ENCODE peak calls at places on chromosomes 12 and 14, in four cellular contexts. P is tibial artery, R is GM10248, N is endodermal cell. Z is an unnamed sample.

GRCh38 chr12:21694660-21695059 is 37.0 kb upstream of the LDHB start:
- DNase-seq in R (no peak), P (no peak), N (no peak), Z (no peak)

GRCh38 chr12:49888461-49889151 is 15.1 kb downstream of the FAIM2 start:
- DNase-seq in N (peak), P (no peak), R (no peak), Z (no peak)

GRCh38 chr14:96362071-96362964 is 823 bp downstream of the ATG2B start:
- DNase-seq in R (peak), N (peak), P (peak), Z (peak)

GRCh38 chr14:63773504-63773903 is 45.6 kb upstream of the SGPP1 start:
- DNase-seq in N (no peak), P (no peak), R (no peak), Z (no peak)

GRCh38 chr14:80546056-80546854 is 335.0 kb upstream of the DIO2 start:
- DNase-seq in R (no peak), N (no peak), P (no peak), Z (no peak)

GRCh38 chr14:96130391-96130790 is 74.2 kb upstream of the BDKRB2 start:
- DNase-seq in P (no peak), N (no peak), R (no peak), Z (no peak)

GRCh38 chr12:51323317-51323960 is 535 bp downstream of the BIN2 start:
- DNase-seq in P (no peak), R (no peak), N (no peak), Z (peak)

GRCh38 chr12:46555379-46555778 is 182.8 kb upstream of the SLC38A2 start:
- DNase-seq in P (no peak), N (no peak), R (no peak), Z (no peak)

GRCh38 chr12:133120385-133121191 is 9.5 kb downstream of the ZNF891 start:
- DNase-seq in R (no peak), N (no peak), P (no peak), Z (no peak)

GRCh38 chr12:77202457-77203060 is 137.2 kb upstream of the E2F7 start:
- DNase-seq in R (no peak), P (no peak), N (no peak), Z (no peak)

GRCh38 chr12:120879102-120879501 is 25.1 kb downstream of the SPPL3 start:
- DNase-seq in R (no peak), P (no peak), N (no peak), Z (no peak)

GRCh38 chr14:101622251-101623076 is 61.2 kb downstream of the DIO3 start:
- DNase-seq in R (no peak), P (no peak), N (no peak), Z (no peak)

GRCh38 chr14:36647827-36648753 is 13.6 kb upstream of the PAX9 start:
- DNase-seq in P (no peak), N (peak), R (peak), Z (no peak)

GRCh38 chr12:51771008-51771407 is 77.5 kb downstream of the FIGNL2 start:
- DNase-seq in P (no peak), R (no peak), N (no peak), Z (no peak)

GRCh38 chr12:119088917-119089667 is 89.6 kb upstream of the HSPB8 start:
- DNase-seq in R (no peak), P (no peak), N (peak), Z (no peak)

GRCh38 chr12:131242741-131243496 is 289.2 kb downstream of the ADGRD1 start:
- DNase-seq in P (no peak), N (peak), R (no peak), Z (no peak)

GRCh38 chr12:68468036-68468435 is 135.9 kb upstream of the MDM1 start:
- DNase-seq in N (no peak), R (no peak), P (no peak), Z (no peak)

GRCh38 chr12:131869871-131870418 is 24.5 kb upstream of the ULK1 start:
- DNase-seq in R (no peak), P (no peak), N (no peak), Z (no peak)

GRCh38 chr12:128445728-128446127 is 178.8 kb downstream of the TMEM132C start:
- DNase-seq in N (no peak), R (no peak), P (no peak), Z (no peak)

GRCh38 chr12:91877022-91877421 is 268.6 kb downstream of the BTG1 start:
- DNase-seq in N (peak), P (peak), R (peak), Z (peak)

GRCh38 chr12:113622410-113622809 is 150.7 kb upstream of the LHX5 start:
- DNase-seq in R (no peak), N (peak), P (no peak), Z (no peak)

GRCh38 chr14:71300474-71301359 is 393.5 kb downstream of the PCNX1 start:
- DNase-seq in P (no peak), R (no peak), N (no peak), Z (no peak)

GRCh38 chr12:63922446-63922845 is 77.9 kb downstream of the SRGAP1 start:
- DNase-seq in P (no peak), R (no peak), N (no peak), Z (no peak)

GRCh38 chr14:66514206-66514605 is 6.3 kb downstream of the GPHN start:
- DNase-seq in R (no peak), N (no peak), P (no peak), Z (no peak)

GRCh38 chr12:41264281-41264680 is 76.2 kb downstream of the PDZRN4 start:
- DNase-seq in N (no peak), P (no peak), R (peak), Z (no peak)

GRCh38 chr14:30227871-30228270 is 300.2 kb upstream of the PRKD1 start:
- DNase-seq in N (no peak), P (peak), R (no peak), Z (no peak)

GRCh38 chr12:113725557-113725876 is 240.6 kb downstream of the RBM19 start:
- DNase-seq in R (no peak), P (no peak), N (no peak), Z (no peak)

GRCh38 chr14:31880935-31881334 is 196.2 kb upstream of the ARHGAP5 start:
- DNase-seq in R (no peak), P (no peak), N (no peak), Z (no peak)

GRCh38 chr12:86712425-86712843 is 456.2 kb upstream of the MGAT4C start:
- DNase-seq in N (no peak), R (no peak), P (no peak), Z (no peak)

GRCh38 chr14:56119221-56119967 is 1.2 kb downstream of the PELI2 start:
- DNase-seq in R (peak), P (peak), N (peak), Z (peak)

GRCh38 chr12:113058553-113058952 is 2.0 kb downstream of the DTX1 start:
- DNase-seq in R (no peak), N (no peak), P (no peak), Z (peak)

GRCh38 chr12:92080390-92081285 is 65.0 kb downstream of the BTG1 start:
- DNase-seq in N (no peak), P (no peak), R (no peak), Z (peak)

GRCh38 chr12:66255737-66256136 is 46.6 kb upstream of the HELB start:
- DNase-seq in N (no peak), P (no peak), R (no peak), Z (no peak)

GRCh38 chr14:36510874-36511273 is 9.2 kb downstream of the NKX2-1 start:
- DNase-seq in N (no peak), R (no peak), P (no peak), Z (no peak)

GRCh38 chr12:132825089-132825488 is 3.6 kb downstream of the GOLGA3 start:
- DNase-seq in R (no peak), N (no peak), P (no peak), Z (no peak)

GRCh38 chr12:120241561-120242274 is 23.8 kb downstream of the PXN start:
- DNase-seq in R (no peak), N (no peak), P (no peak), Z (no peak)

GRCh38 chr12:94458882-94459772 is 540 bp downstream of the CEP83 start:
- DNase-seq in P (no peak), R (peak), N (no peak), Z (peak)

GRCh38 chr12:6772331-6772695 is at the start of gene LAG3:
- DNase-seq in N (peak), R (peak), P (no peak), Z (peak)
- TF ChIP-seq CTCF in N (no peak), R (no peak), P (no peak), Z (no peak)

GRCh38 chr14:74018704-74019407 is at the start of the genes BBOF1 and ENTPD5:
- DNase-seq in R (peak), N (peak), P (peak), Z (peak)
- TF ChIP-seq CTCF in R (no peak), N (no peak), P (peak), Z (no peak)

DNA sequence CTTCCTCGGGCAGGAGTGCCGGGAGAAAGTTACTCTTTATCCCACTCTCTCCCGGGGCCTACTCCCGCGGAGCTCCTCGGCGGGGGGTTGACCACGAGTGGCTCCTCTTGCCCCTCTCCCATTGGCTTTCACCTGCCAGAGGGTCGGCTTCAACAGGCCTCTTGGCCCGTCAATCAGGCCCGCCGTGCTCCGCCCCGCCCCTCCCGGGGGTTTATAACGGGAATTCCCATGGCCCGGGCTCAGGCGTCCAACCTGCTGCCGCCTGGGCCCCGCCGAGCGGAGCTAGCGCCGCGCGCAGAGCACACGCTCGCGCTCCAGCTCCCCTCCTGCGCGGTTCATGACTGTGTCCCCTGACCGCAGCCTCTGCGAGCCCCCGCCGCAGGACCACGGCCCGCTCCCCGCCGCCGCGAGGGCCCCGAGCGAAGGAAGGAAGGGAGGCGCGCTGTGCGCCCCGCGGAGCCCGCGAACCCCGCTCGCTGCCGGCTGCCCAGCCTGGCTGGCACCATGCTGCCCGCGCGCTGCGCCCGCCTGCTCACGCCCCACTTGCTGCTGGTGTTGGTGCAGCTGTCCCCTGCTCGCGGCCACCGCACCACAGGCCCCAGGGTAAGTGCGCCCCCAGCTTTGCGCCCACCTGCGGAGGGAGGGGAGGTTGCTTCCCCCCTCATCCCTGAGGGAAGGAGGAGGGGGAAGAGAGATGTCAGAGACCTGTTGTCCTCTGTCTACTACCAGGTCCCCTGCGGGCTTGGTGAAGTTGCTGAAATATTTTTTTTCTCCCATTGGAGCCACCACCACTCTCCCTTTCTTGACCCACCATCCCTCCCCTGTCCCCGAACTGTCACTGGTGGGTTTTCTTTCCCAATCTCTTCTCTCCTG is at the start of gene SMOC1:
- DNase-seq in P (peak), R (peak), N (peak), Z (peak)
- TF ChIP-seq CTCF in P (no peak), R (no peak), N (no peak), Z (no peak)

DNA sequence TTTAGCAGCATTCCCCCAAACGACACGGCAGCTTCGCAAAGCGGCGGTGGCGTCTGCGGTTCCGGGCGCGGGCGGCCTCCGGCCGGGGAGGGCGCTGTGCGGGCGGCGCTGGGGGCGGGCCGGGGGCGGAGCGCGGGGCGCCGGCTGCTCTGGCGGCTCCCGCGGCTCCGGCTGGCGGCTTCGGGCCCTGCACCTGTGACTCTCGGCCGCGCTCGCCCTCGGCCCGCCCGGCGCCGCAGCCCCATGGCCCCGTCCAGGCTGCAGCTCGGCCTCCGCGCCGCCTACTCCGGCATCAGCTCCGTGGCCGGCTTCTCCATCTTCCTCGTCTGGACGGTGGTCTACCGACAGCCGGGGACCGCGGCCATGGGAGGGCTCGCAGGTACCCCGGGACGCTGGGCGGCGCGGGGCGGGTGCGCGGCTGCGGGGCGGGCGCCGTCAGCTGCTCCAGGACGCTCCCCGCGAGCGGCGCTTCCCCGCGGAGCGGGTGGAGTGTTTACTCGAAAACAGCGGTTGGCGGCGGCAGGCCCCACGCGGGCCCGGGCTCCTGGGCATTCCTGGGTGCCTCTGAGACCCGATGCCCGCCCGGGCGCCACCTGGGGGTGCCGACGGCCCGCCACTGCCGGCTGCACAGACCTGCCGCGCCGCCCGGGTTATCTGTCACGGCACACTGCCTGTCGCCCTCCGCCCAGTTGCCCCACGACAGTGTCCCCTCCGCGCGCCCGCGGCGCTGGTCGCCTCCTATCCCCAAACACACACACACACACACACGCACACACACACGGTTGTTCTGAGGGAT is at the start of gene SLC48A1:
- DNase-seq in R (peak), N (peak), P (no peak), Z (peak)
- TF ChIP-seq CTCF in R (peak), N (peak), P (peak), Z (peak)

DNA sequence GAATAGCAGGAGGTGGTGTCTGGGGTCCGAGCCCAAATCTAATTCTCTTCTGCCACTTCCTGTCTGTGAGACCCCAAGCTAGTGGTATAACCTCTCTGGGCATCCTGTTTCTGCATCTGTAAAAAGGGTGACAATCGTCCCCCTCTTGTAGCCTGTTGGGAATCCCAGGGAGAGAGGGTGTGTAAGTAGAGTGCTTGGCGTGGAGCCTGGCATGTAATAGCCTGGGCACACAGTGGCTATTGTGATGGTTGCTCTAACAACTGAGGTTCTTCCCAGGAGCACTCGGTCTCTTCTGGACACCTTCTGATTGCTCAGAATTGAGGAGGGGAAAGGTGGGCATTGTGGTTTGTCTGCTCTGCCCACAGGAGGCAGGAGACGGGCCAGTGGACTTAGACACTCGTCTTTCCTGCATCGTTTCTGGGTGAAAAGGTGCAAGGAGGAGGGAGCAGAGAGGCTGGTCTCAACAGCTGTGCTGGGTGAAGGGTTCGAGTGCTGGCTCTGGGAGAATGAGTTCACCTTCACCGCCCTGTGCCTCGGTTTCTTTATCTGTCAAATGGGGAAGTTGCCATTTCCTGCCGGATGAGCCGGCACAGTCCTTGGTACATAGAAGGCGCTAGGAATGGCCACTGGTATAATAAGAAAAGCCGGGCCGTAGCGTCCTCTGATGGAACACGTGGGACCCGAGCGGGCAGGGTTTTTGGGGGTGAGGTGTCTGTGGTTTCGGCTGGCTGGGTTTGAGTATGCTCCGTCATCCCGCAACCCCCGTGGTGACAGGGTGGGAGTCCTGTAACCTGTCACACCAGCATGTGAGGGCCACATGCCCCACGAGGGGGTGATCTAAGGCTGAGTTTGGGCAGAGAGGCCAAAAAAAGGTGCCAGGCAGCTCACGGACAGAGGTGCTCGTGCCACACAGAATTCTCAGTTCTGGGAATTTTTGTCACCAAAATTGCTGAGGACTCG is 7.2 kb downstream of the BCL7A start:
- DNase-seq in P (no peak), N (no peak), R (peak), Z (peak)
- TF ChIP-seq CTCF in P (no peak), N (no peak), R (peak), Z (no peak)

GRCh38 chr12:98227162-98227561 is 288.2 kb upstream of the TMPO start:
- DNase-seq in R (no peak), N (peak), P (no peak), Z (no peak)
- TF ChIP-seq CTCF in R (no peak), N (peak), P (no peak), Z (no peak)

Z was measured in GM20000.